ENCODE peak calls at places on chromosomes 1 and 21, in seven cellular contexts. D, E, Y, M, H, X and N are unnamed samples.

GRCh38 chr1:221411283-221411682 is 330.6 kb downstream of the DUSP10 start:
- DNase-seq in X (no peak), Y (no peak), H (no peak), E (no peak), D (no peak), M (no peak), N (no peak)

GRCh38 chr1:247210062-247210385 is 38.2 kb upstream of the ZNF124 start:
- DNase-seq in H (no peak), Y (no peak), X (no peak), M (no peak), D (no peak), E (no peak), N (no peak)

GRCh38 chr1:17190526-17190995 is 14.4 kb upstream of the PADI1 start:
- DNase-seq in H (no peak), Y (peak), M (no peak), E (no peak), D (no peak), X (no peak), N (no peak)

GRCh38 chr1:183230403-183230802 is 44.3 kb downstream of the LAMC2 start:
- DNase-seq in H (no peak), X (no peak), M (no peak), E (no peak), Y (no peak), D (peak), N (no peak)

GRCh38 chr1:11180342-11180744 is 8.8 kb upstream of the ANGPTL7 start:
- DNase-seq in Y (no peak), M (no peak), E (no peak), D (peak), H (no peak), X (no peak), N (no peak)

GRCh38 chr1:151839457-151840409 is at the start of gene C2CD4D:
- DNase-seq in E (no peak), D (no peak), M (peak), H (peak), Y (peak), X (no peak), N (peak)

GRCh38 chr1:230750576-230750975 is 3.4 kb downstream of the CAPN9 start:
- DNase-seq in M (no peak), X (no peak), D (no peak), H (no peak), E (no peak), Y (no peak), N (no peak)

GRCh38 chr1:27668121-27668807 is 3.7 kb downstream of the IFI6 start:
- DNase-seq in D (no peak), Y (no peak), X (no peak), H (no peak), M (no peak), E (no peak), N (no peak)

GRCh38 chr1:185646202-185646683 is 87.9 kb upstream of the HMCN1 start:
- DNase-seq in X (no peak), D (peak), Y (peak), H (no peak), M (peak), E (no peak), N (peak)

GRCh38 chr1:175250027-175250426 is 57.5 kb upstream of the KIAA0040 start:
- DNase-seq in X (peak), E (no peak), M (peak), Y (no peak), H (no peak), D (no peak), N (no peak)

GRCh38 chr1:201461193-201461657 is 7.8 kb downstream of the PHLDA3 start:
- DNase-seq in H (no peak), M (peak), X (no peak), Y (peak), E (no peak), D (peak), N (peak)

GRCh38 chr21:44911384-44912157 is 9.1 kb downstream of the ITGB2 start:
- DNase-seq in H (no peak), X (no peak), E (no peak), Y (peak), D (no peak), M (no peak), N (no peak)

GRCh38 chr1:244304156-244304555 is 147.6 kb downstream of the ADSS2 start:
- DNase-seq in H (no peak), Y (no peak), M (no peak), D (no peak), X (no peak), E (no peak), N (peak)

GRCh38 chr1:179447489-179447888 is 81.7 kb downstream of the AXDND1 start:
- DNase-seq in D (peak), M (peak), X (no peak), Y (no peak), H (no peak), E (no peak), N (peak)

GRCh38 chr1:94382163-94382562 is 36.0 kb upstream of the ABCD3 start:
- DNase-seq in X (peak), D (no peak), M (no peak), H (no peak), E (no peak), Y (peak), N (no peak)

GRCh38 chr1:218430802-218431201 is 85.7 kb downstream of the TGFB2 start:
- DNase-seq in D (no peak), E (no peak), H (no peak), Y (no peak), X (no peak), M (no peak), N (no peak)

GRCh38 chr21:45435405-45435981 is 30.5 kb downstream of the COL18A1 start:
- DNase-seq in M (no peak), X (no peak), Y (no peak), D (no peak), H (no peak), E (no peak), N (no peak)

GRCh38 chr1:37930246-37931142 is 16.4 kb downstream of the INPP5B start:
- DNase-seq in D (peak), M (no peak), X (no peak), E (no peak), H (peak), Y (no peak), N (no peak)

GRCh38 chr1:153404768-153405167 is 11.6 kb upstream of the S100A7A start:
- DNase-seq in D (peak), M (peak), H (peak), E (no peak), Y (no peak), X (peak), N (peak)

GRCh38 chr1:175124842-175125241 is 57.2 kb downstream of the TNN start:
- DNase-seq in M (no peak), H (no peak), X (no peak), E (no peak), D (no peak), Y (no peak), N (no peak)

GRCh38 chr1:16217061-16217785 is 4.8 kb upstream of the ARHGEF19 start:
- DNase-seq in D (peak), E (peak), Y (peak), H (peak), X (peak), M (peak), N (peak)